ENCODE peak calls at places on chromosome 20, in six cellular contexts. W, G, N, X, R and V are unnamed samples.

GRCh38 chr20:641516-641913 is 11.5 kb downstream of the SRXN1 start:
- DNase-seq in W (no peak), G (no peak), R (no peak), X (peak; percentile 73), N (no peak), V (no peak)

GRCh38 chr20:51511861-51512619 is 30.5 kb downstream of the NFATC2 start:
- DNase-seq in R (no peak), X (no peak), G (peak; percentile 84), N (no peak), W (no peak), V (no peak)

GRCh38 chr20:48706710-48707339 is 121.0 kb downstream of the PREX1 start:
- DNase-seq in G (no peak), X (no peak), R (no peak), W (no peak), N (no peak), V (no peak)

GRCh38 chr20:44026932-44027685 is 112.5 kb downstream of the TOX2 start:
- DNase-seq in X (no peak), G (no peak), R (no peak), W (no peak), N (peak; percentile 78), V (no peak)

GRCh38 chr20:3459881-3460307 is 10.9 kb upstream of the ATRN start:
- DNase-seq in R (no peak), G (no peak), W (no peak), X (no peak), N (no peak), V (no peak)

GRCh38 chr20:44732327-44732726 is 13.3 kb upstream of the KCNK15 start:
- DNase-seq in G (no peak), N (no peak), W (no peak), R (no peak), X (no peak), V (peak; percentile 39)

GRCh38 chr20:51003776-51004175 is 19.1 kb downstream of the KCNG1 start:
- DNase-seq in W (no peak), X (no peak), R (no peak), G (no peak), N (peak; percentile 81), V (no peak)

GRCh38 chr20:46709459-46710148 is at the start of gene SLC2A10:
- DNase-seq in X (peak; percentile 60), N (peak; percentile 82), W (no peak), R (no peak), G (no peak), V (no peak)

GRCh38 chr20:62785381-62785780 is 10.9 kb upstream of the MRGBP start:
- DNase-seq in N (no peak), X (no peak), W (no peak), R (no peak), G (no peak), V (no peak)

GRCh38 chr20:40275738-40276137 is 413.3 kb downstream of the MAFB start:
- DNase-seq in W (no peak), X (no peak), G (no peak), R (no peak), N (no peak), V (no peak)

GRCh38 chr20:8951136-8951535 is 117.8 kb upstream of the PLCB4 start:
- DNase-seq in W (no peak), G (no peak), N (no peak), R (no peak), X (no peak), V (no peak)

GRCh38 chr20:63737940-63738686 is 1.5 kb upstream of the SLC2A4RG start:
- DNase-seq in N (peak; percentile 89), R (no peak), X (peak; percentile 46), G (peak; percentile 23), W (no peak), V (no peak)

GRCh38 chr20:22686097-22686496 is 101.7 kb upstream of the FOXA2 start:
- DNase-seq in N (no peak), G (no peak), R (peak; percentile 55), W (no peak), X (peak; percentile 67), V (peak; percentile 82)

GRCh38 chr20:23305098-23305497 is 45.5 kb upstream of the NXT1 start:
- DNase-seq in X (no peak), N (no peak), W (no peak), G (no peak), R (no peak), V (peak; percentile 23)

GRCh38 chr20:62545901-62546525 is 70.2 kb upstream of the GATA5 start:
- DNase-seq in G (no peak), W (no peak), X (no peak), N (no peak), R (no peak), V (no peak)